ENCODE peak calls at places on chromosome 3, in six cellular contexts. G is nucleus accumbens, V is NCI-H1048, B is HFF-Myc, T is AG08395, E is bronchial epithelial cell. D is an unnamed sample.

GRCh38 chr3:127456471-127457093 is 134.0 kb downstream of the TPRA1 start:
- DNase-seq in G (no peak), T (peak; percentile 63), E (peak; percentile 88), B (peak; percentile 32), V (no peak), D (no peak)

GRCh38 chr3:14256561-14257342 is 78.1 kb downstream of the LSM3 start:
- DNase-seq in B (no peak), E (peak; percentile 45), G (peak; percentile 21), V (no peak), T (no peak), D (no peak)

GRCh38 chr3:38062809-38063208 is 23.8 kb downstream of the DLEC1 start:
- DNase-seq in G (no peak), B (no peak), V (no peak), E (no peak), T (no peak), D (no peak)

GRCh38 chr3:132267594-132267993 is 49.6 kb upstream of the ACP3 start:
- DNase-seq in V (no peak), T (no peak), B (no peak), G (no peak), E (no peak), D (no peak)

GRCh38 chr3:169929830-169930519 is 18.6 kb downstream of the SAMD7 start:
- DNase-seq in T (no peak), G (no peak), V (no peak), B (no peak), E (peak; percentile 7), D (no peak)

GRCh38 chr3:31979006-31979697 is 1.9 kb downstream of the OSBPL10 start:
- DNase-seq in B (no peak), G (no peak), E (peak; percentile 48), T (no peak), V (no peak), D (no peak)

GRCh38 chr3:158105710-158106438 is at the start of gene SHOX2:
- DNase-seq in B (no peak), E (no peak), V (no peak), G (no peak), T (peak; percentile 58), D (no peak)

GRCh38 chr3:141643391-141643790 is 94.7 kb upstream of the RNF7 start:
- DNase-seq in G (no peak), E (no peak), V (no peak), T (peak; percentile 52), B (no peak), D (peak; percentile 49)